ENCODE peak calls at places on chromosomes 4 and X, in four cellular contexts. K is A549, H is brain microvascular endothelial cell, X is fibroblast of pulmonary artery. A is an unnamed sample.

GRCh38 chr4:48405924-48406323 is 64.6 kb downstream of the SLAIN2 start:
- DNase-seq in K (no peak), H (no peak), X (no peak), A (no peak)

GRCh38 chr4:174217273-174218126 is 66.0 kb downstream of the FBXO8 start:
- DNase-seq in K (no peak), H (no peak), X (peak; percentile 60), A (peak; percentile 65)

GRCh38 chr4:142238589-142238988 is 602.2 kb downstream of the IL15 start:
- DNase-seq in K (no peak), H (peak; percentile 54), X (no peak), A (peak; percentile 66)

GRCh38 chr4:100590308-100590707 is 72.5 kb upstream of the EMCN start:
- DNase-seq in K (no peak), H (no peak), X (peak; percentile 11), A (no peak)

GRCh38 chr4:56372774-56373173 is 14.5 kb downstream of the AASDH start:
- DNase-seq in K (no peak), H (peak; percentile 4), X (peak; percentile 41), A (no peak)

GRCh38 chr4:145583656-145584055 is 35.5 kb upstream of the MMAA start:
- DNase-seq in K (no peak), H (no peak), X (peak; percentile 10), A (peak; percentile 14)

GRCh38 chr4:53919605-53920004 is 144.8 kb downstream of the CHIC2 start:
- DNase-seq in K (no peak), H (no peak), X (no peak), A (peak; percentile 44)

GRCh38 chr4:7202391-7202790 is 10.1 kb downstream of the SORCS2 start:
- DNase-seq in K (no peak), H (no peak), X (peak; percentile 28), A (peak; percentile 38)

GRCh38 chr4:108058685-108059440 is 69.2 kb downstream of the HADH start:
- DNase-seq in K (no peak), H (peak; percentile 14), X (peak; percentile 11), A (peak; percentile 73)

GRCh38 chr4:153611679-153612078 is 72.4 kb upstream of the TLR2 start:
- DNase-seq in K (no peak), H (peak; percentile 12), X (peak; percentile 58), A (peak; percentile 23)

GRCh38 chrX:9482837-9483236 is 18.0 kb downstream of the TBL1X start:
- DNase-seq in K (no peak), H (no peak), X (no peak), A (no peak)

DNA sequence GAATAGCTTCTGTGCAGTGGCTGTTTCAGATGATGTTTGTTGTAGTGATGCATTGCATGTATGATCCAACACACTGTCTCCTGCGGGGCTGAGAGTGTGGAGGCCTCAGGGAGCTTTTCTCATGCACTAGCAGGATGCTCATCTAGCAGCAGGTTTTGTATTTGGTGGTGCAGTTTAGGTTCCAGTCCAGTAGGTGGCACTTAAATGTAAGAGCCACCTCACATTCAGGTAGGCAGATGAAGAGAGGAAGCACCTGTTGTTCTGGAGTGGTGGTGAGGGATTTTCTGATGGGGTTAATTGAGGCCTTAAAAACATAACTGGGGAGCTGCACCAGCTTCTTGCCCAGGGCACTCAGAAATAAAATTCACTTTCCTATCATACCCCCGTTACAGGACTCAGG is 300.9 kb downstream of the SPIN4 start:
- DNase-seq in K (no peak), H (no peak), X (no peak), A (no peak)
- TF ChIP-seq CTCF in K (no peak), H (no peak), X (no peak), A (no peak)

GRCh38 chr4:86019906-86020305 is 339.9 kb downstream of the MAPK10 start:
- DNase-seq in K (no peak), H (no peak), X (no peak), A (no peak)
- H3K4me3 ChIP-seq in K (no peak overlapping the region), H (no peak overlapping the region), X (no peak overlapping the region), A (no peak overlapping the region)

DNA sequence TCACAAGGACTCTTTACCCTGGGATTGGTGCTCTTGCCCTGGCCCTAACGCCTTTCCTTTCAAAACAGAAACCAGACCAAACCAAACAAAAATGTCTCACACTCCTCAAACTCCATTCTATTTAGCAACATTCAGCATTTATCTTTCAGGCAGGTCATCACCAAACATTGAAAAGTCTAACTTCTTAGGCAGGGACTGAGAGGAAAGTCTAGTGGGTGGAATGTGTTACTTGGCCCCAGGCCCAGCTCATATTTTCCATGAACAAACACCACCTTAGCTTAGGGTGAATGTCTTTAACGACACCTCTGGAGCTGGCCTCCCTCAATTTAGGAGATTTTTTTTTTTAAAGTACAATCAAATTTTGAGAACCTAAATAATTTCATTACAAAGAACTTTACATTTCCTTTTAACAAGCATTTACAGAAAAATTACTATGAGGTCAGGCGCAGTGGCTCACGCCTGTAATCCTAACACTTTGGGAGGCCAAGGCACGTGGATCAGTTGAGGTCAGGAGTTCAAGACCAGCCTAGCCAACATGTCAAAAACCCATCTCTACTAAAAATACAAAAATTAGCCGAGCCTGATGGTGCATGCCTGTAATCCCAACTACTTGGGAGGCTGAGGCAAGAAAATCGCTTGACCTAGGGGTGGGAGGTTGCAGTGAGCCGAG is 10.2 kb upstream of the N4BP2 start:
- DNase-seq in K (peak; percentile 26), H (peak; percentile 62), X (peak; percentile 83), A (peak; percentile 46)
- TF ChIP-seq CTCF in K (no peak), H (peak; percentile 23), X (peak; percentile 23), A (no peak)

GRCh38 chrX:72180539-72180938 is 1.0 kb upstream of the PIN4 start:
- DNase-seq in K (no peak), H (no peak), X (no peak), A (no peak)
- H3K4me3 ChIP-seq in K (peak overlapping the region; percentile 88), H (no peak overlapping the region), X (peak overlapping the region; percentile 88), A (peak overlapping the region; percentile 61)

GRCh38 chr4:40608628-40609027 is 21.0 kb downstream of the RBM47 start:
- DNase-seq in K (no peak), H (no peak), X (peak; percentile 42), A (peak; percentile 96)

GRCh38 chr4:40603281-40603680 is 26.4 kb downstream of the RBM47 start:
- DNase-seq in K (no peak), H (no peak), X (no peak), A (no peak)

GRCh38 chr4:40607224-40607623 is 22.4 kb downstream of the RBM47 start:
- DNase-seq in K (no peak), H (no peak), X (peak; percentile 49), A (peak; percentile 64)

GRCh38 chr4:40601641-40602040 is 28.0 kb downstream of the RBM47 start:
- DNase-seq in K (no peak), H (no peak), X (no peak), A (no peak)

DNA sequence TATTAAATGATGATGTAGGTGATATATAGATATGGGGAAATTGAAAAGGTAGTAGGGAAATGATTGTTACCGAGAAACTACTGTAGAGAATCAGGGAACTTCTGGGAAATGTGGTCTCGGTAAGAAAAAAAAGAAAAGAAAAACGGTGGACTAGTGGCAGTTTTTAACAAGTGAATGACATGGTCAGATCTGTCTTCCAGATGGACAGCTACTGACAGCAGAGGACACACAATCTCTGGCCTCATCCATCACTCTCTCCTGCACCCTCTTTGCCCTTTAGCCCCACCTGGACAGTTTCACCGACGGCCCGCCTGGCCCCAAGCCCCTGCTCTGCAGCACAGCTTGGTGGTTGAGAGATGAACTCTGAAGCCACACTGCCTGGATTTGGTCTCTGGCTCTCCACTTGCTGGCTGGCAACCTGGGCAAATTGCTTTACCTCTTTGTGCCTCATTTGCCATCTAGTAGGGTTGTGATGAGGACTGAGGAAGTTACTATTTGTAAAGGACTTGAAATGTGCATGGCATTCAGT is 23.4 kb downstream of the RBM47 start:
- DNase-seq in K (no peak), H (no peak), X (no peak), A (no peak)
- TF ChIP-seq CTCF in K (no peak), H (peak; percentile 27), X (no peak), A (peak; percentile 8)

GRCh38 chr4:139297001-139297410 is 4.3 kb upstream of the NAA15 start:
- DNase-seq in K (no peak), H (no peak), X (no peak), A (peak; percentile 46)
- H3K4me3 ChIP-seq in K (no peak overlapping the region), H (no peak overlapping the region), X (no peak overlapping the region), A (no peak overlapping the region)

DNA sequence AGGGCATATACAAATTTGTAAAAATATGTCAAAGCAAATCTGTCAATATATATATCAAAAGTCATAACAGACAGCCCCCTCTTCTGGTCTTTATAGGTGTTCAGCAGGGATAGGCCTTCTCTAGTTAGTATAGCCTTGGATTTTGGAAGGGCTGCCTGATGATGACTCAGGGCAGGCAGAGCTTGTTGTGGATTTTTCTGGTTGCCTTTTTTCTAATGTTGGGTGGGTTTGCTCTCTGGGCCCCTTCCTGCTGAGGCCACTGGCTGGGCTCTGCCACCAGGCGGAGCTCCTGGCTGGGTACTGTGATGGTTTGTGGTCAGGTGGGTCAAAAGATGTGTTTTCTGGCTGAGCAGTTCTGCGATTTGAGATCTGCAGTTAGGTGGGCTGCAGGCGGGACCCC is 294.2 kb downstream of the GRIA2 start:
- DNase-seq in K (no peak), H (no peak), X (no peak), A (no peak)
- TF ChIP-seq CTCF in K (no peak), H (peak; percentile 45), X (no peak), A (no peak)